ENCODE peak calls at places on chromosomes 7 and 10, in five cellular contexts. T, N, O, Z and L are unnamed samples.

GRCh38 chr10:56605043-56605442 is 244.0 kb upstream of the ZWINT start:
- DNase-seq in T (peak), N (no peak), O (no peak), Z (no peak), L (no peak)

GRCh38 chr10:103470755-103471653 is 8.0 kb downstream of the CALHM3 start:
- DNase-seq in T (no peak), N (no peak), O (peak), Z (no peak), L (no peak)

GRCh38 chr10:124707546-124707945 is 36.6 kb downstream of the FAM53B start:
- DNase-seq in T (no peak), N (no peak), O (no peak), Z (no peak), L (no peak)

GRCh38 chr10:120039066-120039465 is 146.5 kb downstream of the SEC23IP start:
- DNase-seq in T (no peak), N (no peak), O (no peak), Z (no peak), L (no peak)

GRCh38 chr10:13091816-13092215 is 8.1 kb upstream of the OPTN start:
- DNase-seq in T (no peak), N (no peak), O (peak), Z (no peak), L (no peak)

GRCh38 chr10:4176500-4177281 is 391.7 kb upstream of the KLF6 start:
- DNase-seq in T (no peak), N (no peak), O (no peak), Z (no peak), L (no peak)

GRCh38 chr7:43112941-43113621 is 634 bp downstream of the HECW1 start:
- DNase-seq in T (peak), N (peak), O (peak), Z (no peak), L (no peak)

GRCh38 chr10:114499120-114499519 is 94.8 kb upstream of the AFAP1L2 start:
- DNase-seq in T (no peak), N (no peak), O (no peak), Z (no peak), L (no peak)

GRCh38 chr7:149004405-149005370 is 23.6 kb downstream of the PDIA4 start:
- DNase-seq in T (no peak), N (no peak), O (no peak), Z (no peak), L (no peak)

GRCh38 chr7:44631458-44632115 is 25.2 kb downstream of the OGDH start:
- DNase-seq in T (no peak), N (no peak), O (no peak), Z (no peak), L (no peak)

GRCh38 chr10:88042162-88043100 is 179.0 kb downstream of the PTEN start:
- DNase-seq in T (peak), N (no peak), O (peak), Z (peak), L (peak)

GRCh38 chr7:99098824-99099498 is 44.9 kb downstream of the SMURF1 start:
- DNase-seq in T (peak), N (no peak), O (peak), Z (no peak), L (peak)

GRCh38 chr7:85750454-85750949 is 563.6 kb upstream of the SEMA3D start:
- DNase-seq in T (peak), N (peak), O (peak), Z (peak), L (peak)

GRCh38 chr10:15472431-15473400 is 101.6 kb upstream of the FAM171A1 start:
- DNase-seq in T (no peak), N (no peak), O (peak), Z (peak), L (no peak)

GRCh38 chr10:6242089-6242488 is 39.4 kb downstream of the PFKFB3 start:
- DNase-seq in T (no peak), N (no peak), O (no peak), Z (no peak), L (no peak)

GRCh38 chr7:137172105-137172590 is 171.4 kb downstream of the PTN start:
- DNase-seq in T (no peak), N (no peak), O (no peak), Z (no peak), L (no peak)

GRCh38 chr10:27364028-27364427 is 123.4 kb upstream of the ACBD5 start:
- DNase-seq in T (no peak), N (no peak), O (no peak), Z (no peak), L (no peak)

GRCh38 chr7:135644154-135644553 is 18.2 kb upstream of the STMP1 start:
- DNase-seq in T (no peak), N (no peak), O (no peak), Z (no peak), L (no peak)

GRCh38 chr10:111612273-111612672 is 535.4 kb downstream of the ADRA2A start:
- DNase-seq in T (no peak), N (no peak), O (no peak), Z (no peak), L (no peak)

GRCh38 chr10:94489976-94490788 is 55.4 kb upstream of the HELLS start:
- DNase-seq in T (no peak), N (no peak), O (no peak), Z (no peak), L (no peak)

GRCh38 chr10:43362191-43362839 is 9.1 kb upstream of the FXYD4 start:
- DNase-seq in T (peak), N (peak), O (peak), Z (no peak), L (peak)

GRCh38 chr7:139589474-139589873 is 66.0 kb downstream of the CLEC2L start:
- DNase-seq in T (no peak), N (no peak), O (no peak), Z (no peak), L (no peak)

GRCh38 chr7:115987486-115987885 is 43.1 kb downstream of the TFEC start:
- DNase-seq in T (no peak), N (no peak), O (no peak), Z (no peak), L (no peak)

GRCh38 chr10:35453855-35454532 is 117.7 kb downstream of the CCNY start:
- DNase-seq in T (peak), N (no peak), O (peak), Z (no peak), L (no peak)

GRCh38 chr10:5618829-5619228 is 47.6 kb downstream of the ASB13 start:
- DNase-seq in T (no peak), N (no peak), O (peak), Z (no peak), L (no peak)

GRCh38 chr7:155928583-155929145 is 116.4 kb upstream of the SHH start:
- DNase-seq in T (no peak), N (no peak), O (no peak), Z (no peak), L (no peak)

GRCh38 chr10:15245530-15245929 is 77.0 kb upstream of the NMT2 start:
- DNase-seq in T (no peak), N (peak), O (peak), Z (no peak), L (no peak)

GRCh38 chr7:53110425-53110824 is 75.0 kb downstream of the POM121L12 start:
- DNase-seq in T (no peak), N (no peak), O (no peak), Z (no peak), L (no peak)

GRCh38 chr10:61786728-61787127 is 114.8 kb upstream of the ARID5B start:
- DNase-seq in T (peak), N (no peak), O (peak), Z (peak), L (peak)

GRCh38 chr7:102992820-102993531 is 80.2 kb downstream of the LRRC17 start:
- DNase-seq in T (peak), N (no peak), O (peak), Z (peak), L (peak)

GRCh38 chr7:102064361-102065025 is 222.2 kb upstream of the SH2B2 start:
- DNase-seq in T (peak), N (no peak), O (no peak), Z (no peak), L (no peak)

GRCh38 chr10:132516771-132517725 is 20.5 kb upstream of the INPP5A start:
- DNase-seq in T (peak), N (peak), O (peak), Z (peak), L (peak)

GRCh38 chr7:157667731-157668130 is 330.9 kb downstream of the DNAJB6 start:
- DNase-seq in T (no peak), N (no peak), O (no peak), Z (no peak), L (no peak)

GRCh38 chr10:106917452-106918055 is 247.0 kb downstream of the SORCS1 start:
- DNase-seq in T (no peak), N (no peak), O (no peak), Z (no peak), L (no peak)

GRCh38 chr7:1164436-1164835 is 4.4 kb upstream of the ZFAND2A start:
- DNase-seq in T (no peak), N (no peak), O (no peak), Z (no peak), L (no peak)

GRCh38 chr7:158782638-158783490 is 46.4 kb downstream of the ESYT2 start:
- DNase-seq in T (no peak), N (peak), O (peak), Z (no peak), L (no peak)
- TF ChIP-seq CTCF in T (peak), N (no peak), O (peak), Z (peak), L (peak)

GRCh38 chr7:31373337-31374289 is 33.1 kb upstream of the NEUROD6 start:
- DNase-seq in T (peak), N (peak), O (peak), Z (no peak), L (peak)
- TF ChIP-seq CTCF in T (peak), N (peak), O (peak), Z (peak), L (peak)

GRCh38 chr10:72375585-72375984 is 20.9 kb upstream of the DNAJB12 start:
- DNase-seq in T (no peak), N (no peak), O (no peak), Z (no peak), L (no peak)
- TF ChIP-seq CTCF in T (peak), N (no peak), O (no peak), Z (peak), L (peak)

DNA sequence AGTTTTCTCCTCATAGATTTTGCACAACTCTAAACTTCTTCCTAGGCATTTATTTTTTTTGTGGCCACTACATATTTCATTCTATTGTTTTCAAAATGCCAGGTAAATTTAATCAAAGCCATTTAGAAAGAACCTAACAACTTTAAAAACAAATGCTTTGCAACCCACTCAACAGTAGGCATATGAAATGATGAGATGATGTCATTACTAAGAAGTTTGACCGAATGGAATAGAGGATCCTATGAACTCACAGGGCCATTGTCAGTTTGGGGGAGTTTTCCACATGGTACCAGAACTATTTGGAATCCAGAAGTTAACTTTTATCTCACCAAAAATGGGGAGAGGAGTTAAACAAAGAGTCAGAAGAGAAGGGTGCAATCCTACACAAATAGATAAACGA is 100.7 kb upstream of the INHBA start:
- DNase-seq in T (no peak), N (no peak), O (no peak), Z (no peak), L (no peak)
- TF ChIP-seq CTCF in T (no peak), N (no peak), O (no peak), Z (no peak), L (no peak)

DNA sequence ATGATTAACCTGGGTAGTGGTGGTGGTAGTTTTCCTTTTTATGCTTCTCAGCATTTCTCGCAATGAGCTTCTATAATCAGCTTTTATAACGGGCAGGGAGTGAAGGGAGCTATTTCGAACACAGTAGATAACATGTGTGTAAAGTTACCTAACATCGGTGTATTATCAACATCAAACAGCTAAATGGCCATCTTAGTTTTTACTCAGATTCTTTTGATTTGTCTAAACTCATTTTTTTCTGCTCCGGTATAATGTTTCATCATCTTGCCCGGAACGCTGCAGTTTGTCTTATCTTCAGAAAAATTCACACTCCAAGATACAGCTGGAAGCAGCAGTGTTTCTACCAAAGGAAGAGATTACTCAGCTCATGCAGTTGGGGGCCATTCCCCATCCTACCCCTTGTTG is 12.2 kb downstream of the CPA1 start:
- DNase-seq in T (no peak), N (no peak), O (peak), Z (no peak), L (no peak)
- TF ChIP-seq CTCF in T (no peak), N (no peak), O (no peak), Z (no peak), L (no peak)